ENCODE peak calls at places on chromosomes 3 and 15, in eight cellular contexts. Y is PC-9, S is hepatocyte, W is kidney, X is left ventricle myocardium inferior, V is AG10803, B is Karpas-422, F is Panc1. J is an unnamed sample.
A peak's percentile ranks its signal among the peaks of the same experiment; 100 is the strongest.

GRCh38 chr15:66895794-66896453 is 169.5 kb upstream of the SMAD3 start:
- DNase-seq in Y (no peak), S (no peak), W (no peak), X (no peak), V (no peak), B (no peak), F (no peak), J (no peak)

GRCh38 chr15:50797926-50798325 is 32.4 kb upstream of the SPPL2A start:
- DNase-seq in Y (peak; percentile 19), S (peak; percentile 41), W (no peak), X (no peak), V (no peak), B (no peak), F (no peak), J (no peak)

GRCh38 chr3:154886437-154886836 is 193.7 kb upstream of the MME start:
- DNase-seq in Y (no peak), S (peak; percentile 29), W (no peak), X (peak; percentile 19), V (peak; percentile 100), B (no peak), F (no peak), J (no peak)

GRCh38 chr3:74268753-74269152 is 345.7 kb downstream of the CNTN3 start:
- DNase-seq in Y (no peak), S (no peak), W (no peak), X (no peak), V (peak; percentile 15), B (no peak), F (no peak), J (no peak)

GRCh38 chr3:126465928-126466564 is 9.6 kb downstream of the ZXDC start:
- DNase-seq in Y (no peak), S (no peak), W (peak; percentile 70), X (no peak), V (no peak), B (no peak), F (no peak), J (no peak)

GRCh38 chr3:148226246-148226645 is 471.5 kb upstream of the AGTR1 start:
- DNase-seq in Y (no peak), S (no peak), W (no peak), X (no peak), V (no peak), B (no peak), F (no peak), J (no peak)

GRCh38 chr3:2837233-2837632 is 272.9 kb downstream of the IL5RA start:
- DNase-seq in Y (no peak), S (no peak), W (no peak), X (no peak), V (no peak), B (no peak), F (no peak), J (no peak)

GRCh38 chr3:183149915-183150825 is 12.4 kb downstream of the LAMP3 start:
- DNase-seq in Y (no peak), S (no peak), W (no peak), X (no peak), V (peak; percentile 42), B (peak; percentile 91), F (no peak), J (no peak)

GRCh38 chr15:64067564-64068030 is 21.3 kb upstream of the DAPK2 start:
- DNase-seq in Y (peak; percentile 59), S (peak; percentile 82), W (no peak), X (peak; percentile 25), V (peak; percentile 48), B (peak; percentile 88), F (no peak), J (peak; percentile 48)

GRCh38 chr15:64905119-64905831 is 6.4 kb upstream of the ANKDD1A start:
- DNase-seq in Y (peak; percentile 68), S (peak; percentile 86), W (peak; percentile 89), X (peak; percentile 84), V (peak; percentile 64), B (peak; percentile 89), F (no peak), J (peak; percentile 80)

GRCh38 chr15:88610756-88611231 is 10.3 kb upstream of the AEN start:
- DNase-seq in Y (no peak), S (no peak), W (no peak), X (no peak), V (peak; percentile 22), B (no peak), F (no peak), J (no peak)

GRCh38 chr15:84761534-84762190 is 13.3 kb downstream of the ZNF592 start:
- DNase-seq in Y (no peak), S (no peak), W (no peak), X (no peak), V (no peak), B (peak; percentile 53), F (no peak), J (peak; percentile 30)

GRCh38 chr3:5080779-5081550 is 41.1 kb upstream of the ARL8B start:
- DNase-seq in Y (no peak), S (no peak), W (no peak), X (no peak), V (no peak), B (no peak), F (no peak), J (no peak)

GRCh38 chr3:72043212-72044133 is 258.5 kb upstream of the PROK2 start:
- DNase-seq in Y (no peak), S (no peak), W (no peak), X (no peak), V (peak; percentile 56), B (no peak), F (no peak), J (no peak)

GRCh38 chr3:122003112-122003511 is 18.9 kb downstream of the ILDR1 start:
- DNase-seq in Y (no peak), S (no peak), W (no peak), X (no peak), V (no peak), B (peak; percentile 66), F (no peak), J (peak; percentile 74)

GRCh38 chr3:63861306-63861705 is 2.3 kb downstream of the THOC7 start:
- DNase-seq in Y (no peak), S (no peak), W (no peak), X (no peak), V (no peak), B (no peak), F (no peak), J (no peak)
- H3K4me3 ChIP-seq in Y (no peak overlapping the region), S (no peak overlapping the region), W (no peak overlapping the region), X (no peak overlapping the region), V (no peak overlapping the region), B (no peak overlapping the region), F (no peak overlapping the region), J (no peak overlapping the region)

DNA sequence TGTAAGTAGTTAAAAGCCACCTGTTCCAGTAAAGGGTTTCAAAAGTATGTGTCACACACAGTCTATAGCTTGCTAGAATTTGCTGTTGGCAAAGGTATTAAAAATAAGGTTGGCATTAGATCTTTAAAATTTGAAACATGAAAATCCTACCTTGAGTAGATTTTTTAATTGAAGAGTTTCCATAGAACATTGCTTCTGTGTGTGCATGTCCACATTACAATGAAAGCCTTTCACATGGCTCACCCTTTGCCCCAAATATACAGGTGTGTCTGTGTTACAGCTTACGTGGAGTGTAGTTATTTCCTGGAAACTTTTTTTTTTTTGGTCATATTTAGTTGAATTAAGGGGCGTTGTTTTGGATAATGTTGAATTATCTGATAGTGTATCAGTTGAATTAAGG is 2.2 kb downstream of the ABHD17C start:
- DNase-seq in Y (no peak), S (no peak), W (no peak), X (no peak), V (no peak), B (no peak), F (no peak), J (no peak)
- H3K4me3 ChIP-seq in Y (peak overlapping the region; percentile 99), S (peak overlapping the region; percentile 7), W (no peak overlapping the region), X (no peak overlapping the region), V (peak overlapping the region; percentile 88), B (no peak overlapping the region), F (no peak overlapping the region), J (no peak overlapping the region)

GRCh38 chr3:104745313-104745712 is 621.4 kb upstream of the ALCAM start:
- DNase-seq in Y (no peak), S (no peak), W (no peak), X (no peak), V (no peak), B (no peak), F (no peak), J (no peak)

GRCh38 chr3:104755791-104756190 is 610.9 kb upstream of the ALCAM start:
- DNase-seq in Y (no peak), S (no peak), W (no peak), X (no peak), V (no peak), B (no peak), F (no peak), J (no peak)

GRCh38 chr3:104750581-104750980 is 616.1 kb upstream of the ALCAM start:
- DNase-seq in Y (no peak), S (no peak), W (no peak), X (no peak), V (peak; percentile 47), B (no peak), F (no peak), J (no peak)
- H3K4me3 ChIP-seq in Y (no peak overlapping the region), S (no peak overlapping the region), W (no peak overlapping the region), X (no peak overlapping the region), V (no peak overlapping the region), B (no peak overlapping the region), F (no peak overlapping the region), J (no peak overlapping the region)

GRCh38 chr15:53884441-53884840 is 93.8 kb upstream of the UNC13C start:
- DNase-seq in Y (no peak), S (no peak), W (no peak), X (no peak), V (no peak), B (no peak), F (no peak), J (no peak)

GRCh38 chr15:53882311-53882710 is 95.9 kb upstream of the UNC13C start:
- DNase-seq in Y (no peak), S (no peak), W (no peak), X (no peak), V (no peak), B (no peak), F (no peak), J (no peak)

DNA sequence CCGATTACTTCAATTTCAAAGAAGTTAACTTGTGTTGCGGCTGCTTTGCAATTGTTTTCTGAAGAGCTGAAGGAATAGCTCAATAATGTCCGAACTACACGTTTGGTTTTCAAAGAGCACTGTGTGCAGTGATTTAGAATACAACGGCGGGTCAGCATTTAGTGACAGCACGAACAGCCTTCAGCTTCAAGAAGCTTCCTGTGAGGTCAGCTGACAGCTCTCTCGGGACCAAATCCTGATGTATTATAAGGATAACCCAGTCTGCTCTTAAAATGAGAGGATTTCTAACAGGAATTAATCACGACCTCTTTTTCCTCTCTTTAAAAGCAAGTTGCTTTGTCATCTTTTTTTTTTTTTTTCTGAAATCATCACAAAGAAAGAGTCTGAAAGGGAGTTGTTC is 97.9 kb upstream of the UNC13C start:
- DNase-seq in Y (no peak), S (no peak), W (no peak), X (no peak), V (no peak), B (no peak), F (no peak), J (no peak)
- H3K4me3 ChIP-seq in Y (no peak overlapping the region), S (no peak overlapping the region), W (no peak overlapping the region), X (peak overlapping the region; percentile 1), V (no peak overlapping the region), B (no peak overlapping the region), F (no peak overlapping the region), J (no peak overlapping the region)

GRCh38 chr3:53324011-53324544 is 23.3 kb downstream of the DCP1A start:
- DNase-seq in Y (no peak), S (no peak), W (no peak), X (peak; percentile 52), V (no peak), B (no peak), F (no peak), J (no peak)

GRCh38 chr3:53318522-53318921 is 28.8 kb downstream of the DCP1A start:
- DNase-seq in Y (no peak), S (no peak), W (no peak), X (no peak), V (peak; percentile 74), B (no peak), F (no peak), J (no peak)

GRCh38 chr3:53320697-53321096 is 26.6 kb downstream of the DCP1A start:
- DNase-seq in Y (no peak), S (no peak), W (no peak), X (no peak), V (no peak), B (no peak), F (no peak), J (no peak)
- H3K4me3 ChIP-seq in Y (no peak overlapping the region), S (no peak overlapping the region), W (no peak overlapping the region), X (no peak overlapping the region), V (no peak overlapping the region), B (no peak overlapping the region), F (no peak overlapping the region), J (no peak overlapping the region)